ENCODE peak calls at places on chromosomes 11 and 22, in nine cellular contexts. I is neural progenitor cell, F is right lobe of liver, Q is AG10803, M is MM.1S, W is upper lobe of right lung, O is NB4, T is BJ, S is fibroblast of mammary gland. X is an unnamed sample.

GRCh38 chr11:106585061-106585460 is 433.2 kb downstream of the GUCY1A2 start:
- DNase-seq in I (peak), F (no peak), Q (peak), M (no peak), W (no peak), O (peak), T (no peak), S (peak), X (no peak)

GRCh38 chr11:17352925-17353227 is 1.3 kb downstream of the NCR3LG1 start:
- DNase-seq in I (peak), F (peak), Q (peak), M (peak), W (peak), O (peak), T (no peak), S (peak), X (peak)

GRCh38 chr22:25027052-25027525 is 74.6 kb downstream of the KIAA1671 start:
- DNase-seq in I (no peak), F (no peak), Q (no peak), M (peak), W (no peak), O (no peak), T (no peak), S (no peak), X (no peak)

GRCh38 chr11:70270877-70271634 is 566 bp downstream of the PPFIA1 start:
- DNase-seq in I (peak), F (peak), Q (peak), M (peak), W (peak), O (peak), T (peak), S (peak), X (no peak)

GRCh38 chr11:34416746-34417145 is 22.0 kb upstream of the CAT start:
- DNase-seq in I (no peak), F (no peak), Q (peak), M (no peak), W (no peak), O (peak), T (no peak), S (peak), X (no peak)

GRCh38 chr11:128610765-128611617 is 23.6 kb upstream of the ETS1 start:
- DNase-seq in I (no peak), F (no peak), Q (no peak), M (peak), W (no peak), O (no peak), T (no peak), S (no peak), X (peak)

GRCh38 chr11:129853508-129854228 is 38.0 kb downstream of the TMEM45B start:
- DNase-seq in I (no peak), F (peak), Q (no peak), M (no peak), W (peak), O (peak), T (no peak), S (peak), X (no peak)

GRCh38 chr11:73320786-73321325 is 12.8 kb downstream of the ARHGEF17 start:
- DNase-seq in I (no peak), F (no peak), Q (peak), M (no peak), W (no peak), O (no peak), T (no peak), S (peak), X (no peak)

GRCh38 chr11:28797536-28797935 is 689.3 kb downstream of the METTL15 start:
- DNase-seq in I (no peak), F (no peak), Q (no peak), M (no peak), W (no peak), O (peak), T (no peak), S (no peak), X (no peak)

GRCh38 chr22:38944653-38945052 is 12.8 kb upstream of the APOBEC3A start:
- DNase-seq in I (no peak), F (no peak), Q (no peak), M (no peak), W (peak), O (no peak), T (no peak), S (no peak), X (no peak)

GRCh38 chr11:60457576-60457975 is 1.9 kb downstream of the MS4A1 start:
- DNase-seq in I (no peak), F (no peak), Q (no peak), M (no peak), W (no peak), O (no peak), T (no peak), S (no peak), X (peak)

GRCh38 chr22:47609653-47610052 is 847.2 kb downstream of the TBC1D22A start:
- DNase-seq in I (no peak), F (no peak), Q (no peak), M (no peak), W (peak), O (no peak), T (no peak), S (no peak), X (no peak)

GRCh38 chr11:72750086-72750485 is 2.1 kb downstream of the ARAP1 start:
- DNase-seq in I (no peak), F (no peak), Q (no peak), M (no peak), W (no peak), O (no peak), T (no peak), S (no peak), X (no peak)

GRCh38 chr11:70016666-70017347 is 61.3 kb upstream of the ANO1 start:
- DNase-seq in I (no peak), F (no peak), Q (peak), M (peak), W (no peak), O (no peak), T (peak), S (peak), X (no peak)

GRCh38 chr22:43252319-43252718 is 65.4 kb upstream of the TTLL12 start:
- DNase-seq in I (no peak), F (no peak), Q (no peak), M (no peak), W (no peak), O (no peak), T (no peak), S (no peak), X (no peak)

GRCh38 chr11:109390752-109391151 is 31.2 kb upstream of the C11orf87 start:
- DNase-seq in I (no peak), F (no peak), Q (no peak), M (no peak), W (no peak), O (no peak), T (no peak), S (no peak), X (no peak)

DNA sequence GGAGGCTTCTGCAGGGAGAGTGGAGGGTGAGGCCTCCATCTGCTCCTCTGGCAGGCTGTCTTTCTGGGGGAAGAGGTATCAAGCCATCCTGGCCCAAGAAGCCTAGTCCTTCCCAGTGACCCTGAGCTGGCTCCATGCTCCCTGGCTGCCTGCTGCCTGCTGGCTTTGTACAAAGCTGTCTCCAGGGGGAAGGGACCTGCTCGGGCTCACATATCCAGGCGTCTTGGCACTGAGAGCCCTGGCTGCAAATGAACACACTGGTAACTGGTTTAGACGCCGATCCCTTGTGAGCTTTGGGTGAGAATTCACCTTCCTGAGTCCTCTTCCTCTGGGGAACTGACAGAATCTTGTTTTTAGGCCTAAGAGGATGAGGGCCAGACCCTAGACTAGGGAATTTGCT is 210.3 kb upstream of the ZBED5 start:
- DNase-seq in I (no peak), F (no peak), Q (no peak), M (no peak), W (no peak), O (no peak), T (no peak), S (no peak), X (no peak)
- H3K4me3 ChIP-seq in I (no peak), F (no peak), Q (no peak), M (no peak), W (no peak), O (no peak), T (no peak), S (no peak), X (no peak)

DNA sequence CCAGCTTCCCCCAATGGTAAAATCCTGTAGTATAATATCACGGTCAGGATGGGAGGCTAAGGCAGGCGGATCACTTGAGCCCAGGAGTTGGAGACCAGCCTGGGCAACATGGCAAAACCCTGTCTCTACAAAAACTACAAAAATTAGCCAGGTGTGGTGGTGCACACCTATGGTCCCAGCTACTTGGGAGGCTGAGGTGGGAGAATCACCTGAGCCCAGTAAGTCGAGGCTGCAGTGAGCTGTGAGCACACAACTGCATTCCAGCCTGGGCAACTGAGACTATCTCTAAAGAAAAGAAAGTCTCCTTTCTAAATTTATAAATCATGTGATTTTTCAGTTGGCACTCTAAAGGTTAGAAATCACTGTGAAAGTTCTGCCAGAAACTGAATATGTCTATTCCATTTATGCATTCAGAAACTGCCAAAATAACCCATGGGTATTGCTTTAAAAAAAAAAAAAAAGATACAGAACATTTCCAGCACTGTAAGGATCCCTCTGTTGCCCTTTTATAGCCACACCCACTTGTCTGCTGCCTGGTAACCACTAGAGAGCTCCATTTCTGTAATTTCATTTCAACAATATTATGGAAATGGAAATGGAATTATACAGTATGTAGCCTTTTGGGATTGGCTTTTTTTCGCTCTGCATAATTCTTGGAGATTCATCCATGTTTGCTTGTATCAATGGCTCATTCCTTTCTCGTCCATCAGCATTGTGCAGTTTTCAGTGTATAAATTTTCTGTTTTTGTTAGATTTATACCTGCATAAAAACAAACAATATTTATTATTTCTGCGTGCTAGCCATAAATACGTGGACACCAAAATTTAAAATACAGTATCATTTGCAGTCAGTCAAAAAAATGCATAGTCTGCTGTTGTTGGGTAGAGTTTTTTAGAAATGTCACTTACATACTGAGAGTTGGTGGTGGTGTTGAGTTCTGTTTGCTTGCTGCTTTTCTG is 9.4 kb downstream of the CDC45 start:
- DNase-seq in I (no peak), F (no peak), Q (peak), M (no peak), W (no peak), O (no peak), T (no peak), S (peak), X (no peak)
- TF ChIP-seq CTCF in I (no peak), F (peak), Q (peak), M (peak), W (no peak), O (no peak), T (peak), S (no peak), X (no peak)

DNA sequence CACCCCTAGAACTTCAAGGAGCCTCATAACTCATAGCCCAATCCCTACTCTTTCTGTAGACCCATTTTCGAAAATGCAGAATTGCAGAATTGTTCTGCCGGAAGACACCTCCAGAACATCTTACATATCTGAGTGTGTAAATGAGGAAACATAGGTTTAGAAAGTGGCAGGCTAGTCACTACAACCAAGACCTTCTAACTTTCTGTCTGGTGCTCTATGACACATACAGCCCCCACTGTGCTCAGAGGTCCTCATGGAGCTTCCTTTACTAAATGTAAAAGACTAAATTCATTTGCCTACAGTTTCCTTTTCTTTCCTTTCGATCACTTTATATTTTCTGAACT is 132.1 kb upstream of the DDI1 start:
- DNase-seq in I (no peak), F (no peak), Q (no peak), M (peak), W (no peak), O (no peak), T (no peak), S (no peak), X (peak)
- H3K4me3 ChIP-seq in I (no peak), F (no peak), Q (no peak), M (peak), W (no peak), O (no peak), T (no peak), S (no peak), X (peak)

GRCh38 chr11:65454696-65455456 is 32.3 kb downstream of the NEAT1 start:
- DNase-seq in I (peak), F (peak), Q (peak), M (peak), W (peak), O (peak), T (peak), S (peak), X (peak)
- TF ChIP-seq CTCF in I (peak), F (no peak), Q (no peak), M (peak), W (no peak), O (peak), T (peak), S (no peak), X (peak)

DNA sequence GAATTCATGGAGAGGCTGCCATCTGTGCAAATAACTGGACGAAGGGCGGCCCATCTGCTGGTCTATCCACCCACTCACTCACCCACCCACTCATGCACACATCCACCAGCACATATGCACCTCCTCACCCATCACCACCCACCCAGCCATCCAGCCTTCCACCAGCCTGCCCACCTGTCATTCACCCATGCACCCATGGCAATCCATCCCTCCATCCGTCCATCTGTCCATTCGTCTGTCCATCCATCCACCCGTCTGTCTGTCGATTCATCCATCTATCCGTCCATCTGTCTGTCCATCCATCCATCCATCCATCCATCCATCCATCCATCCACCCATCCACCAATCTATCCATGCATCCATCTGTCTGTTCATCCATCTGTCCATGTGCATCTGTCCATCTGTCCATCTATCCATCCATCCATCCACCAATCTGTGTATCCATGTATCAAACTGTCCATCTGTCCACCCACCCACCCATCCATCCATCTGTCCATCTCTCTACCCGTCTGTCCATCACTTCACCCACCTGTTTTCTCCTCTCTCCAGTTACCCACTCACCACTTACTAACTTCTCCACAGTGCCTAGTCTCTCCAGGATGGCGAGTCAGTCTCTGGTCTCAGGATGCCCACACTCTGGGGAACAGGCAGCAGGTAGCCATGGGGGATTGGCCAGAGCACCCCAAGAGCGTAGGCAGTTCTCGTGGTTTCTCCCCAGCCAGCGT is 8.9 kb downstream of the TRPM5 start:
- DNase-seq in I (no peak), F (no peak), Q (no peak), M (no peak), W (no peak), O (no peak), T (no peak), S (no peak), X (no peak)
- H3K4me3 ChIP-seq in I (no peak), F (no peak), Q (no peak), M (no peak), W (no peak), O (no peak), T (no peak), S (no peak), X (no peak)

X was measured in GM12864.